ENCODE peak calls at places on chromosomes 11 and 22, in four cellular contexts. R, B, V and T are unnamed samples.

GRCh38 chr11:79116600-79116999 is 324.2 kb downstream of the TENM4 start:
- DNase-seq in V (no peak), R (no peak), B (no peak), T (no peak)

GRCh38 chr11:17831228-17831627 is 96.6 kb downstream of the KCNC1 start:
- DNase-seq in R (no peak), B (no peak), V (no peak), T (no peak)

GRCh38 chr11:117442049-117442868 is 114.6 kb downstream of the CEP164 start:
- DNase-seq in R (no peak), B (no peak), V (no peak), T (no peak)

GRCh38 chr22:36102995-36103394 is 57.6 kb downstream of the APOL3 start:
- DNase-seq in V (no peak), B (peak), R (no peak), T (no peak)

GRCh38 chr11:61071208-61071681 is 31.0 kb upstream of the CD5 start:
- DNase-seq in V (no peak), B (no peak), R (no peak), T (peak)

GRCh38 chr11:70135142-70136132 is 57.3 kb downstream of the ANO1 start:
- DNase-seq in B (no peak), R (no peak), V (no peak), T (no peak)

GRCh38 chr11:64040684-64041267 is 5.0 kb downstream of the FLRT1 start:
- DNase-seq in V (peak), B (no peak), R (no peak), T (no peak)

GRCh38 chr11:124725719-124726105 is 14.0 kb upstream of the NRGN start:
- DNase-seq in V (no peak), B (no peak), R (peak), T (no peak)

GRCh38 chr11:94786264-94787126 is 18.3 kb downstream of the AMOTL1 start:
- DNase-seq in B (no peak), R (no peak), V (no peak), T (peak)

GRCh38 chr11:64292458-64293254 is 1.6 kb downstream of the KCNK4 start:
- DNase-seq in R (no peak), B (no peak), V (no peak), T (no peak)

GRCh38 chr11:96267490-96268010 is 75.4 kb downstream of the MAML2 start:
- DNase-seq in V (no peak), B (peak), R (no peak), T (peak)

GRCh38 chr11:71485063-71485399 is 32.0 kb downstream of the NADSYN1 start:
- DNase-seq in V (no peak), B (no peak), R (no peak), T (no peak)

GRCh38 chr11:65290448-65291165 is 24.1 kb upstream of the CDC42EP2 start:
- DNase-seq in R (peak), V (peak), B (peak), T (no peak)

GRCh38 chr11:74297484-74297883 is 14.0 kb downstream of the P4HA3 start:
- DNase-seq in B (no peak), R (no peak), V (no peak), T (no peak)

GRCh38 chr11:113289341-113290187 is 24.8 kb upstream of the TTC12 start:
- DNase-seq in R (peak), V (peak), B (peak), T (peak)

GRCh38 chr11:93614111-93614784 is 47.2 kb upstream of the CEP295 start:
- DNase-seq in R (no peak), B (no peak), V (peak), T (no peak)

GRCh38 chr22:19448739-19449421 is 1.4 kb upstream of the C22orf39 start:
- DNase-seq in B (no peak), R (no peak), V (no peak), T (no peak)

GRCh38 chr11:115765803-115766239 is 261.6 kb upstream of the CADM1 start:
- DNase-seq in B (no peak), R (peak), V (no peak), T (no peak)

GRCh38 chr11:86041975-86042378 is 26.9 kb downstream of the PICALM start:
- DNase-seq in V (peak), B (peak), R (peak), T (peak)

GRCh38 chr11:28708075-28708474 is 599.9 kb downstream of the METTL15 start:
- DNase-seq in B (no peak), V (no peak), R (no peak), T (no peak)

GRCh38 chr11:92050305-92050704 is 174.3 kb upstream of the FAT3 start:
- DNase-seq in R (no peak), V (no peak), B (no peak), T (no peak)

GRCh38 chr11:78050964-78051831 is 12.5 kb upstream of the THRSP start:
- DNase-seq in R (no peak), V (peak), B (no peak), T (no peak)

GRCh38 chr11:17494019-17494418 is 17.4 kb upstream of the ABCC8 start:
- DNase-seq in V (no peak), R (no peak), B (no peak), T (no peak)

GRCh38 chr11:830295-831131 is 2.2 kb upstream of the CD151 start:
- DNase-seq in B (no peak), V (no peak), R (no peak), T (no peak)

GRCh38 chr11:2742201-2742600 is 42.4 kb upstream of the KCNQ1OT1 start:
- DNase-seq in R (no peak), B (no peak), V (no peak), T (no peak)

GRCh38 chr11:20601221-20601914 is 2.0 kb downstream of the SLC6A5 start:
- DNase-seq in V (no peak), R (no peak), B (no peak), T (no peak)

GRCh38 chr11:78905756-78906155 is 331.1 kb upstream of the NARS2 start:
- DNase-seq in V (no peak), B (no peak), R (no peak), T (no peak)

GRCh38 chr11:2645779-2646118 is 54.0 kb downstream of the KCNQ1OT1 start:
- DNase-seq in R (no peak), V (no peak), B (no peak), T (no peak)

GRCh38 chr22:20247010-20247505 is 21.1 kb downstream of the RTN4R start:
- DNase-seq in V (peak), R (no peak), B (peak), T (peak)

GRCh38 chr11:1156506-1157340 is 1.0 kb upstream of the MUC5AC start:
- DNase-seq in V (no peak), B (no peak), R (no peak), T (no peak)

GRCh38 chr22:26086359-26086758 is 82.9 kb upstream of the SEZ6L start:
- DNase-seq in V (no peak), R (no peak), B (no peak), T (no peak)

GRCh38 chr22:33796494-33796893 is 123.8 kb downstream of the LARGE1 start:
- DNase-seq in V (no peak), R (no peak), B (no peak), T (no peak)

GRCh38 chr11:64204080-64204440 is 2.5 kb upstream of the FERMT3 start:
- DNase-seq in B (no peak), V (no peak), R (no peak), T (no peak)

GRCh38 chr11:100753144-100753543 is 66.1 kb downstream of the ARHGAP42 start:
- DNase-seq in V (no peak), R (no peak), B (no peak), T (no peak)

GRCh38 chr11:12474871-12475270 is 97.5 kb downstream of the PARVA start:
- DNase-seq in R (no peak), B (no peak), V (no peak), T (no peak)

GRCh38 chr11:12483604-12484003 is 106.2 kb downstream of the PARVA start:
- DNase-seq in B (no peak), V (no peak), R (no peak), T (no peak)

GRCh38 chr11:12482839-12483238 is 105.5 kb downstream of the PARVA start:
- DNase-seq in B (no peak), V (no peak), R (no peak), T (no peak)

GRCh38 chr11:12480401-12480800 is 103.0 kb downstream of the PARVA start:
- DNase-seq in B (no peak), R (no peak), V (no peak), T (no peak)

GRCh38 chr11:12478743-12479142 is 101.4 kb downstream of the PARVA start:
- DNase-seq in R (no peak), V (no peak), B (no peak), T (no peak)
- TF ChIP-seq SPI1 in R (no peak), V (no peak), B (no peak), T (no peak)

GRCh38 chr11:34344410-34345011 is 13.3 kb downstream of the ABTB2 start:
- DNase-seq in R (no peak), V (no peak), B (no peak), T (no peak)
- TF ChIP-seq SPI1 in R (no peak), V (no peak), B (no peak), T (no peak)

GRCh38 chr11:27208846-27209245 is 154.2 kb downstream of the CCDC34 start:
- DNase-seq in R (no peak), V (no peak), B (no peak), T (no peak)
- TF ChIP-seq SPI1 in R (no peak), V (no peak), B (no peak), T (no peak)

GRCh38 chr11:44221992-44222391 is 87.9 kb downstream of the ALX4 start:
- DNase-seq in R (no peak), B (no peak), V (no peak), T (no peak)
- TF ChIP-seq SPI1 in R (no peak), B (no peak), V (no peak), T (no peak)

GRCh38 chr11:126355324-126355925 is at the start of gene ST3GAL4:
- DNase-seq in V (peak), R (peak), B (peak), T (peak)

GRCh38 chr11:126357055-126357962 is 1.8 kb downstream of the ST3GAL4 start:
- DNase-seq in V (no peak), B (no peak), R (no peak), T (no peak)

GRCh38 chr11:126352934-126353801 is 2.3 kb upstream of the ST3GAL4 start:
- DNase-seq in R (peak), V (peak), B (peak), T (no peak)

GRCh38 chr11:126355926-126356897 is 726 bp downstream of the ST3GAL4 start:
- DNase-seq in R (peak), B (no peak), V (peak), T (peak)

DNA sequence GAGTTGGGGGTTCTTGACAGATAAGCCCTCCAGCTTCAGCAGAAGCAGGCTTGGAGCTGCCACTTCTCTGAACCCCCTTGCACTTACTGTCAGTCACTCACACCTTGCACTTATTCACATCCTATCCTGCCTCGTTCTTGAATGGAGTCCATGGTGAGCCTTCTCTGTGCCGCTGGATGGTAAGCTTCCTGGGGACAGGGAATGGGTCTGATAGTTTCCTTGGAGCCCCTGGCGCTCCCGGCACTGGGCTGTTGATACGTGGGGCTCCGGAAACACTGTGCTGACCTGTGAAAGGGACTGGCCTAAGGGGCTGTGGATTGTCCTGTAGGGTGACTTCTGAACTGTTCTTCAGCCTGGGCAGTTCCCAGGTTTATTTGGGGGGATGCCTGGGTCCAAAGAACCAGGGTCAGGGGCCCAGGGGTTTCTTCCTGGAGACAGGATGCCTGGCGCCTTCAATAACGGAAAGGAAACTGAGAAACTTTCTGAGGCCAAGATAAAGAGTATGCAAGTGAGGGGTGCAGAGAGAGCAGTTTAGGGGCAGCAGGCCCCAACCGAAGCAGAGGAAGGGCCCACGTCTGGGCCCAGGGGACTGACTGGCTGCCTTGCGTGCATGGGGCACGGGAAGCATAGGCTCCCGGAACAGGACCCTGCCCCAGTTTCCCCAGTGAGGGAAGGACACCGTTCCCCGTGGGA is 709 bp upstream of the ST3GAL4 start:
- DNase-seq in R (no peak), V (peak), B (no peak), T (no peak)
- TF ChIP-seq SPI1 in R (no peak), V (no peak), B (no peak), T (no peak)

GRCh38 chr11:34850339-34850738 is 65.8 kb downstream of the APIP start:
- DNase-seq in B (no peak), V (peak), R (no peak), T (no peak)
- TF ChIP-seq SPI1 in B (no peak), V (no peak), R (no peak), T (no peak)